ENCODE peak calls at places on chromosomes 7 and 10, in four cellular contexts. One of them, this sample, is unnamed.
A peak's percentile ranks its signal among the peaks of the same experiment; 100 is the strongest.

GRCh38 chr7:117951285-117951684 is 78.0 kb upstream of the CTTNBP2 start:
- DNase-seq in small intestine: no peak
- DNase-seq in activated naive CD4-positive, alpha-beta T cell: no peak
- DNase-seq in cardiac muscle cell: no peak
- DNase-seq in this sample: no peak

GRCh38 chr10:88680958-88681357 is 16.7 kb downstream of the LIPF start:
- DNase-seq in activated naive CD4-positive, alpha-beta T cell: no peak
- DNase-seq in cardiac muscle cell: no peak
- DNase-seq in small intestine: no peak
- DNase-seq in this sample: no peak

GRCh38 chr7:47282790-47283496 is 299.0 kb downstream of the TNS3 start:
- DNase-seq in cardiac muscle cell: no peak
- DNase-seq in activated naive CD4-positive, alpha-beta T cell: no peak
- DNase-seq in small intestine: peak; percentile 69
- DNase-seq in this sample: no peak

GRCh38 chr7:4740796-4741195 is 34.6 kb upstream of the AP5Z1 start:
- DNase-seq in small intestine: no peak
- DNase-seq in cardiac muscle cell: no peak
- DNase-seq in activated naive CD4-positive, alpha-beta T cell: no peak
- DNase-seq in this sample: no peak

GRCh38 chr7:11642841-11643240 is 189.2 kb downstream of the THSD7A start:
- DNase-seq in activated naive CD4-positive, alpha-beta T cell: no peak
- DNase-seq in cardiac muscle cell: no peak
- DNase-seq in small intestine: no peak
- DNase-seq in this sample: no peak

GRCh38 chr7:50793115-50793946 is 10.6 kb upstream of the GRB10 start:
- DNase-seq in small intestine: peak; percentile 72
- DNase-seq in activated naive CD4-positive, alpha-beta T cell: peak; percentile 32
- DNase-seq in cardiac muscle cell: peak; percentile 75
- DNase-seq in this sample: peak; percentile 78

GRCh38 chr7:73429622-73430505 is 3.7 kb upstream of the FZD9 start:
- DNase-seq in activated naive CD4-positive, alpha-beta T cell: no peak
- DNase-seq in cardiac muscle cell: no peak
- DNase-seq in small intestine: no peak
- DNase-seq in this sample: no peak

GRCh38 chr7:133572853-133573252 is 320.0 kb downstream of the EXOC4 start:
- DNase-seq in small intestine: no peak
- DNase-seq in cardiac muscle cell: no peak
- DNase-seq in activated naive CD4-positive, alpha-beta T cell: no peak
- DNase-seq in this sample: no peak

GRCh38 chr10:101071266-101071884 is 9.6 kb downstream of the KAZALD1 start:
- DNase-seq in small intestine: no peak
- DNase-seq in cardiac muscle cell: no peak
- DNase-seq in activated naive CD4-positive, alpha-beta T cell: no peak
- DNase-seq in this sample: no peak

GRCh38 chr10:117226813-117227451 is 14.0 kb upstream of the SLC18A2 start:
- DNase-seq in cardiac muscle cell: peak; percentile 70
- DNase-seq in activated naive CD4-positive, alpha-beta T cell: no peak
- DNase-seq in small intestine: peak; percentile 45
- DNase-seq in this sample: peak; percentile 68

GRCh38 chr10:132671171-132672154 is 114.5 kb downstream of the NKX6-2 start:
- DNase-seq in activated naive CD4-positive, alpha-beta T cell: no peak
- DNase-seq in cardiac muscle cell: no peak
- DNase-seq in small intestine: peak; percentile 19
- DNase-seq in this sample: peak; percentile 76

GRCh38 chr7:126040114-126041045 is 1110.8 kb upstream of the POT1 start:
- DNase-seq in cardiac muscle cell: no peak
- DNase-seq in small intestine: no peak
- DNase-seq in activated naive CD4-positive, alpha-beta T cell: no peak
- DNase-seq in this sample: no peak

GRCh38 chr10:110786172-110786571 is 85.6 kb upstream of the PDCD4 start:
- DNase-seq in cardiac muscle cell: peak; percentile 71
- DNase-seq in small intestine: no peak
- DNase-seq in activated naive CD4-positive, alpha-beta T cell: no peak
- DNase-seq in this sample: peak; percentile 26

GRCh38 chr7:74304550-74304949 is 15.3 kb downstream of the CLIP2 start:
- DNase-seq in cardiac muscle cell: no peak
- DNase-seq in activated naive CD4-positive, alpha-beta T cell: no peak
- DNase-seq in small intestine: no peak
- DNase-seq in this sample: no peak

GRCh38 chr10:100364147-100364546 is 17.1 kb downstream of the SCD start:
- DNase-seq in cardiac muscle cell: no peak
- DNase-seq in small intestine: no peak
- DNase-seq in activated naive CD4-positive, alpha-beta T cell: no peak
- DNase-seq in this sample: no peak

GRCh38 chr7:117053407-117053806 is 100.1 kb downstream of the ST7 start:
- DNase-seq in cardiac muscle cell: no peak
- DNase-seq in activated naive CD4-positive, alpha-beta T cell: no peak
- DNase-seq in small intestine: no peak
- DNase-seq in this sample: no peak

GRCh38 chr7:70893422-70893821 is 238.5 kb upstream of the GALNT17 start:
- DNase-seq in cardiac muscle cell: no peak
- DNase-seq in small intestine: no peak
- DNase-seq in activated naive CD4-positive, alpha-beta T cell: no peak
- DNase-seq in this sample: no peak

GRCh38 chr10:104472957-104473745 is 119.5 kb downstream of the CFAP58 start:
- DNase-seq in small intestine: no peak
- DNase-seq in cardiac muscle cell: no peak
- DNase-seq in activated naive CD4-positive, alpha-beta T cell: no peak
- DNase-seq in this sample: no peak

GRCh38 chr10:70034252-70034651 is 18.4 kb upstream of the MACROH2A2 start:
- DNase-seq in cardiac muscle cell: peak; percentile 17
- DNase-seq in activated naive CD4-positive, alpha-beta T cell: no peak
- DNase-seq in small intestine: no peak
- DNase-seq in this sample: no peak

GRCh38 chr10:7689591-7689990 is 13.5 kb upstream of the ITIH2 start:
- DNase-seq in small intestine: no peak
- DNase-seq in cardiac muscle cell: no peak
- DNase-seq in activated naive CD4-positive, alpha-beta T cell: no peak
- DNase-seq in this sample: no peak

GRCh38 chr10:124566981-124567835 is 105.6 kb downstream of the LHPP start:
- DNase-seq in activated naive CD4-positive, alpha-beta T cell: no peak
- DNase-seq in cardiac muscle cell: no peak
- DNase-seq in small intestine: no peak
- DNase-seq in this sample: no peak

This sample was measured in erythroblast.